ENCODE peak calls at places on chromosome 16, in seven cellular contexts. T is activated gamma-delta T cell treated with anti-CD3 and anti-CD28 coated beads, Interleukin-2, amount 50 U/mL, for 16 hours; Q is GM20000; Z is dermis microvascular lymphatic vessel endothelial cell; P is EL; D is epithelial cell of esophagus; B is NCI-H446. V is an unnamed sample.

GRCh38 chr16:66391726-66392670 is 25.5 kb downstream of the CDH5 start:
- DNase-seq in T (no peak), Q (no peak), Z (no peak), P (no peak), D (no peak), B (no peak), V (no peak)

GRCh38 chr16:84278968-84279367 is 15.7 kb upstream of the WFDC1 start:
- DNase-seq in T (no peak), Q (no peak), Z (no peak), P (no peak), D (no peak), B (no peak), V (no peak)

GRCh38 chr16:11871193-11871592 is 19.9 kb upstream of the RSL1D1 start:
- DNase-seq in T (no peak), Q (no peak), Z (no peak), P (peak), D (no peak), B (no peak), V (no peak)

GRCh38 chr16:85360323-85361277 is 248.3 kb upstream of the CIBAR2 start:
- DNase-seq in T (no peak), Q (no peak), Z (no peak), P (no peak), D (peak), B (no peak), V (no peak)

GRCh38 chr16:72173997-72174396 is 2.0 kb upstream of the PMFBP1 start:
- DNase-seq in T (no peak), Q (no peak), Z (no peak), P (no peak), D (peak), B (no peak), V (no peak)

GRCh38 chr16:30934827-30935557 is 11.6 kb downstream of the FBXL19 start:
- DNase-seq in T (no peak), Q (no peak), Z (no peak), P (peak), D (peak), B (no peak), V (no peak)

GRCh38 chr16:72083778-72084404 is 9.5 kb downstream of the TXNL4B start:
- DNase-seq in T (no peak), Q (no peak), Z (no peak), P (no peak), D (no peak), B (no peak), V (no peak)

GRCh38 chr16:25626172-25626571 is 65.6 kb upstream of the HS3ST4 start:
- DNase-seq in T (no peak), Q (no peak), Z (no peak), P (no peak), D (peak), B (no peak), V (no peak)

GRCh38 chr16:30982548-30983288 is 2.3 kb upstream of the HSD3B7 start:
- DNase-seq in T (no peak), Q (no peak), Z (no peak), P (no peak), D (peak), B (no peak), V (no peak)

GRCh38 chr16:27316038-27316680 is 2.4 kb downstream of the IL4R start:
- DNase-seq in T (no peak), Q (no peak), Z (no peak), P (no peak), D (no peak), B (no peak), V (no peak)

GRCh38 chr16:88909431-88910210 is 43.2 kb upstream of the PABPN1L start:
- DNase-seq in T (no peak), Q (no peak), Z (no peak), P (no peak), D (no peak), B (no peak), V (no peak)